ENCODE peak calls at places on chromosome 9, in four cellular contexts. B is T-helper 9 cell, E is foreskin fibroblast, H is endodermal cell. Q is an unnamed sample.

GRCh38 chr9:35908484-35909125 is 685 bp upstream of the SPAAR start:
- DNase-seq in B (no peak), E (peak), H (no peak), Q (peak)

GRCh38 chr9:135070198-135070951 is 17.1 kb upstream of the OLFM1 start:
- DNase-seq in B (no peak), E (no peak), H (peak), Q (no peak)

GRCh38 chr9:91789941-91790340 is 160.1 kb downstream of the ROR2 start:
- DNase-seq in B (no peak), E (no peak), H (no peak), Q (no peak)

GRCh38 chr9:69797680-69798079 is 22.9 kb upstream of the CFAP95 start:
- DNase-seq in B (no peak), E (no peak), H (no peak), Q (no peak)

GRCh38 chr9:75873707-75874106 is 16.8 kb upstream of the PCSK5 start:
- DNase-seq in B (no peak), E (no peak), H (no peak), Q (no peak)

GRCh38 chr9:133171161-133171955 is 7.6 kb upstream of the GBGT1 start:
- DNase-seq in B (no peak), E (no peak), H (no peak), Q (no peak)

GRCh38 chr9:107784235-107784958 is 294.8 kb upstream of the KLF4 start:
- DNase-seq in B (no peak), E (peak), H (peak), Q (peak)

GRCh38 chr9:94081864-94082468 is 2.3 kb upstream of the PTPDC1 start:
- DNase-seq in B (no peak), E (no peak), H (no peak), Q (no peak)

GRCh38 chr9:136672431-136673087 is 9.8 kb downstream of the EGFL7 start:
- DNase-seq in B (no peak), E (no peak), H (no peak), Q (no peak)

GRCh38 chr9:134321957-134322741 is 4.1 kb upstream of the RXRA start:
- DNase-seq in B (no peak), E (no peak), H (no peak), Q (no peak)

GRCh38 chr9:134403682-134404301 is 77.5 kb downstream of the RXRA start:
- DNase-seq in B (no peak), E (peak), H (no peak), Q (peak)

GRCh38 chr9:126700903-126701819 is 87.4 kb downstream of the LMX1B start:
- DNase-seq in B (no peak), E (no peak), H (peak), Q (no peak)

GRCh38 chr9:13721481-13722235 is 442.2 kb upstream of the MPDZ start:
- DNase-seq in B (no peak), E (peak), H (no peak), Q (peak)

GRCh38 chr9:34377402-34377741 is 674 bp upstream of the MYORG start:
- DNase-seq in B (no peak), E (peak), H (no peak), Q (peak)